ENCODE peak calls at places on chromosomes 6 and 20, in eight cellular contexts. One of them, this sample, is unnamed.
A peak's percentile ranks its signal among the peaks of the same experiment; 100 is the strongest.

GRCh38 chr20:58216334-58216733 is 12.1 kb downstream of the ANKRD60 start:
- DNase-seq in B cell: no peak
- DNase-seq in CD4-positive, alpha-beta T cell: no peak
- DNase-seq in choroid plexus epithelial cell: peak; percentile 49
- DNase-seq in coronary artery: no peak
- DNase-seq in H9: no peak
- DNase-seq in epithelial cell of esophagus: no peak
- DNase-seq in endothelial cell: no peak
- DNase-seq in this sample: no peak

GRCh38 chr6:87909849-87910248 is 137.8 kb upstream of the SPACA1 start:
- DNase-seq in choroid plexus epithelial cell: peak; percentile 91
- DNase-seq in coronary artery: no peak
- DNase-seq in H9: no peak
- DNase-seq in endothelial cell: no peak
- DNase-seq in B cell: no peak
- DNase-seq in epithelial cell of esophagus: peak; percentile 83
- DNase-seq in CD4-positive, alpha-beta T cell: no peak
- DNase-seq in this sample: no peak

GRCh38 chr6:88177961-88178464 is 11.9 kb upstream of the CNR1 start:
- DNase-seq in coronary artery: no peak
- DNase-seq in CD4-positive, alpha-beta T cell: no peak
- DNase-seq in endothelial cell: no peak
- DNase-seq in B cell: peak; percentile 61
- DNase-seq in H9: no peak
- DNase-seq in epithelial cell of esophagus: peak; percentile 13
- DNase-seq in choroid plexus epithelial cell: peak; percentile 86
- DNase-seq in this sample: peak; percentile 47

GRCh38 chr20:57692393-57692792 is 17.4 kb downstream of the PMEPA1 start:
- DNase-seq in CD4-positive, alpha-beta T cell: no peak
- DNase-seq in H9: no peak
- DNase-seq in choroid plexus epithelial cell: no peak
- DNase-seq in endothelial cell: no peak
- DNase-seq in B cell: no peak
- DNase-seq in coronary artery: no peak
- DNase-seq in epithelial cell of esophagus: no peak
- DNase-seq in this sample: no peak

GRCh38 chr20:47960769-47961525 is 175.7 kb upstream of the SULF2 start:
- DNase-seq in endothelial cell: no peak
- DNase-seq in epithelial cell of esophagus: no peak
- DNase-seq in H9: no peak
- DNase-seq in coronary artery: no peak
- DNase-seq in B cell: no peak
- DNase-seq in choroid plexus epithelial cell: no peak
- DNase-seq in CD4-positive, alpha-beta T cell: no peak
- DNase-seq in this sample: no peak

GRCh38 chr6:150334790-150335783 is 33.7 kb upstream of the IYD start:
- DNase-seq in CD4-positive, alpha-beta T cell: no peak
- DNase-seq in endothelial cell: peak; percentile 57
- DNase-seq in coronary artery: no peak
- DNase-seq in epithelial cell of esophagus: peak; percentile 82
- DNase-seq in B cell: peak; percentile 59
- DNase-seq in choroid plexus epithelial cell: peak; percentile 92
- DNase-seq in H9: peak; percentile 46
- DNase-seq in this sample: peak; percentile 53

GRCh38 chr20:59289994-59290393 is 10.4 kb upstream of the EDN3 start:
- DNase-seq in coronary artery: no peak
- DNase-seq in endothelial cell: no peak
- DNase-seq in H9: no peak
- DNase-seq in choroid plexus epithelial cell: no peak
- DNase-seq in CD4-positive, alpha-beta T cell: no peak
- DNase-seq in B cell: no peak
- DNase-seq in epithelial cell of esophagus: no peak
- DNase-seq in this sample: no peak

GRCh38 chr6:88562737-88563625 is 396.8 kb upstream of the CNR1 start:
- DNase-seq in B cell: no peak
- DNase-seq in coronary artery: no peak
- DNase-seq in H9: no peak
- DNase-seq in choroid plexus epithelial cell: no peak
- DNase-seq in CD4-positive, alpha-beta T cell: no peak
- DNase-seq in epithelial cell of esophagus: no peak
- DNase-seq in endothelial cell: no peak
- DNase-seq in this sample: no peak

GRCh38 chr20:37777556-37777955 is 83.7 kb downstream of the CTNNBL1 start:
- DNase-seq in B cell: no peak
- DNase-seq in coronary artery: no peak
- DNase-seq in choroid plexus epithelial cell: no peak
- DNase-seq in endothelial cell: no peak
- DNase-seq in CD4-positive, alpha-beta T cell: no peak
- DNase-seq in H9: no peak
- DNase-seq in epithelial cell of esophagus: no peak
- DNase-seq in this sample: no peak

GRCh38 chr6:41373367-41373918 is 38.0 kb downstream of the NCR2 start:
- DNase-seq in CD4-positive, alpha-beta T cell: no peak
- DNase-seq in B cell: no peak
- DNase-seq in epithelial cell of esophagus: no peak
- DNase-seq in choroid plexus epithelial cell: peak; percentile 66
- DNase-seq in coronary artery: no peak
- DNase-seq in H9: no peak
- DNase-seq in endothelial cell: no peak
- DNase-seq in this sample: no peak

GRCh38 chr6:40999498-41000070 is 39.4 kb downstream of the UNC5CL start:
- DNase-seq in endothelial cell: peak; percentile 66
- DNase-seq in choroid plexus epithelial cell: peak; percentile 39
- DNase-seq in coronary artery: no peak
- DNase-seq in B cell: no peak
- DNase-seq in epithelial cell of esophagus: peak; percentile 20
- DNase-seq in H9: peak; percentile 86
- DNase-seq in CD4-positive, alpha-beta T cell: no peak
- DNase-seq in this sample: peak; percentile 36

GRCh38 chr6:37485259-37485658 is 14.4 kb downstream of the CCDC167 start:
- DNase-seq in H9: peak; percentile 56
- DNase-seq in coronary artery: no peak
- DNase-seq in choroid plexus epithelial cell: no peak
- DNase-seq in CD4-positive, alpha-beta T cell: no peak
- DNase-seq in epithelial cell of esophagus: no peak
- DNase-seq in B cell: no peak
- DNase-seq in endothelial cell: peak; percentile 24
- DNase-seq in this sample: no peak

GRCh38 chr6:76885861-76886301 is 577.4 kb downstream of the HTR1B start:
- DNase-seq in epithelial cell of esophagus: peak; percentile 77
- DNase-seq in B cell: no peak
- DNase-seq in H9: no peak
- DNase-seq in endothelial cell: no peak
- DNase-seq in choroid plexus epithelial cell: peak; percentile 42
- DNase-seq in coronary artery: no peak
- DNase-seq in CD4-positive, alpha-beta T cell: no peak
- DNase-seq in this sample: no peak

GRCh38 chr6:100592929-100593328 is 128.2 kb upstream of the SIM1 start:
- DNase-seq in H9: no peak
- DNase-seq in coronary artery: no peak
- DNase-seq in B cell: no peak
- DNase-seq in CD4-positive, alpha-beta T cell: no peak
- DNase-seq in choroid plexus epithelial cell: no peak
- DNase-seq in epithelial cell of esophagus: no peak
- DNase-seq in endothelial cell: no peak
- DNase-seq in this sample: no peak

GRCh38 chr6:143934867-143935266 is 70.6 kb downstream of the ZC2HC1B start:
- DNase-seq in coronary artery: no peak
- DNase-seq in choroid plexus epithelial cell: no peak
- DNase-seq in CD4-positive, alpha-beta T cell: no peak
- DNase-seq in epithelial cell of esophagus: no peak
- DNase-seq in H9: no peak
- DNase-seq in endothelial cell: no peak
- DNase-seq in B cell: no peak
- DNase-seq in this sample: no peak

GRCh38 chr20:9021216-9021615 is 47.7 kb upstream of the PLCB4 start:
- DNase-seq in H9: no peak
- DNase-seq in CD4-positive, alpha-beta T cell: no peak
- DNase-seq in epithelial cell of esophagus: no peak
- DNase-seq in endothelial cell: no peak
- DNase-seq in B cell: no peak
- DNase-seq in coronary artery: no peak
- DNase-seq in choroid plexus epithelial cell: no peak
- DNase-seq in this sample: no peak

GRCh38 chr6:153959281-153959680 is 79.8 kb upstream of the OPRM1 start:
- DNase-seq in coronary artery: no peak
- DNase-seq in CD4-positive, alpha-beta T cell: no peak
- DNase-seq in endothelial cell: no peak
- DNase-seq in epithelial cell of esophagus: peak; percentile 62
- DNase-seq in H9: no peak
- DNase-seq in B cell: no peak
- DNase-seq in choroid plexus epithelial cell: no peak
- DNase-seq in this sample: no peak

GRCh38 chr6:20658053-20658452 is 123.8 kb downstream of the CDKAL1 start:
- DNase-seq in choroid plexus epithelial cell: no peak
- DNase-seq in coronary artery: no peak
- DNase-seq in epithelial cell of esophagus: no peak
- DNase-seq in endothelial cell: no peak
- DNase-seq in CD4-positive, alpha-beta T cell: no peak
- DNase-seq in H9: no peak
- DNase-seq in B cell: no peak
- DNase-seq in this sample: no peak

GRCh38 chr6:5587648-5588047 is 326.3 kb downstream of the FARS2 start:
- DNase-seq in H9: no peak
- DNase-seq in CD4-positive, alpha-beta T cell: no peak
- DNase-seq in B cell: no peak
- DNase-seq in choroid plexus epithelial cell: no peak
- DNase-seq in epithelial cell of esophagus: no peak
- DNase-seq in coronary artery: no peak
- DNase-seq in endothelial cell: no peak
- DNase-seq in this sample: no peak

GRCh38 chr6:5583528-5583927 is 322.2 kb downstream of the FARS2 start:
- DNase-seq in endothelial cell: no peak
- DNase-seq in epithelial cell of esophagus: no peak
- DNase-seq in CD4-positive, alpha-beta T cell: no peak
- DNase-seq in H9: no peak
- DNase-seq in coronary artery: no peak
- DNase-seq in choroid plexus epithelial cell: no peak
- DNase-seq in B cell: no peak
- DNase-seq in this sample: no peak

GRCh38 chr6:5584072-5584471 is 322.8 kb downstream of the FARS2 start:
- DNase-seq in CD4-positive, alpha-beta T cell: no peak
- DNase-seq in B cell: no peak
- DNase-seq in endothelial cell: no peak
- DNase-seq in epithelial cell of esophagus: no peak
- DNase-seq in coronary artery: no peak
- DNase-seq in H9: no peak
- DNase-seq in choroid plexus epithelial cell: peak; percentile 83
- DNase-seq in this sample: no peak

GRCh38 chr6:5580736-5581568 is 319.6 kb downstream of the FARS2 start:
- DNase-seq in epithelial cell of esophagus: no peak
- DNase-seq in B cell: peak; percentile 50
- DNase-seq in choroid plexus epithelial cell: no peak
- DNase-seq in H9: no peak
- DNase-seq in coronary artery: no peak
- DNase-seq in endothelial cell: no peak
- DNase-seq in CD4-positive, alpha-beta T cell: no peak
- DNase-seq in this sample: no peak

GRCh38 chr6:5582758-5583157 is 321.4 kb downstream of the FARS2 start:
- DNase-seq in B cell: no peak
- DNase-seq in H9: no peak
- DNase-seq in choroid plexus epithelial cell: peak; percentile 37
- DNase-seq in coronary artery: no peak
- DNase-seq in CD4-positive, alpha-beta T cell: no peak
- DNase-seq in endothelial cell: no peak
- DNase-seq in epithelial cell of esophagus: no peak
- DNase-seq in this sample: no peak
- TF ChIP-seq CTCF in B cell: no peak
- TF ChIP-seq CTCF in H9: peak; percentile 31
- TF ChIP-seq CTCF in choroid plexus epithelial cell: peak; percentile 36
- TF ChIP-seq CTCF in coronary artery: no peak
- TF ChIP-seq CTCF in CD4-positive, alpha-beta T cell: no peak
- TF ChIP-seq CTCF in endothelial cell: no peak
- TF ChIP-seq CTCF in epithelial cell of esophagus: no peak
- TF ChIP-seq CTCF in this sample: peak; percentile 30

GRCh38 chr6:118080547-118080946 is 173.5 kb downstream of the SLC35F1 start:
- DNase-seq in endothelial cell: no peak
- DNase-seq in choroid plexus epithelial cell: peak; percentile 2
- DNase-seq in H9: no peak
- DNase-seq in B cell: no peak
- DNase-seq in epithelial cell of esophagus: peak; percentile 3
- DNase-seq in coronary artery: no peak
- DNase-seq in CD4-positive, alpha-beta T cell: no peak
- DNase-seq in this sample: no peak
- TF ChIP-seq CTCF in endothelial cell: peak; percentile 25
- TF ChIP-seq CTCF in choroid plexus epithelial cell: no peak
- TF ChIP-seq CTCF in H9: peak; percentile 63
- TF ChIP-seq CTCF in B cell: no peak
- TF ChIP-seq CTCF in epithelial cell of esophagus: peak; percentile 30
- TF ChIP-seq CTCF in coronary artery: no peak
- TF ChIP-seq CTCF in CD4-positive, alpha-beta T cell: no peak
- TF ChIP-seq CTCF in this sample: no peak

GRCh38 chr6:56021943-56022342 is 146.6 kb upstream of the BMP5 start:
- DNase-seq in choroid plexus epithelial cell: no peak
- DNase-seq in H9: peak; percentile 49
- DNase-seq in epithelial cell of esophagus: peak; percentile 23
- DNase-seq in coronary artery: no peak
- DNase-seq in CD4-positive, alpha-beta T cell: no peak
- DNase-seq in B cell: no peak
- DNase-seq in endothelial cell: no peak
- DNase-seq in this sample: no peak
- TF ChIP-seq CTCF in choroid plexus epithelial cell: no peak
- TF ChIP-seq CTCF in H9: peak; percentile 61
- TF ChIP-seq CTCF in epithelial cell of esophagus: peak; percentile 37
- TF ChIP-seq CTCF in coronary artery: no peak
- TF ChIP-seq CTCF in CD4-positive, alpha-beta T cell: no peak
- TF ChIP-seq CTCF in B cell: no peak
- TF ChIP-seq CTCF in endothelial cell: no peak
- TF ChIP-seq CTCF in this sample: no peak

GRCh38 chr20:21127201-21127981 is 1.5 kb downstream of the KIZ start:
- DNase-seq in H9: no peak
- DNase-seq in B cell: no peak
- DNase-seq in coronary artery: no peak
- DNase-seq in choroid plexus epithelial cell: no peak
- DNase-seq in CD4-positive, alpha-beta T cell: no peak
- DNase-seq in endothelial cell: no peak
- DNase-seq in epithelial cell of esophagus: no peak
- DNase-seq in this sample: no peak

GRCh38 chr20:21124190-21124589 is 1.7 kb upstream of the KIZ start:
- DNase-seq in endothelial cell: no peak
- DNase-seq in epithelial cell of esophagus: no peak
- DNase-seq in coronary artery: no peak
- DNase-seq in H9: no peak
- DNase-seq in choroid plexus epithelial cell: no peak
- DNase-seq in B cell: no peak
- DNase-seq in CD4-positive, alpha-beta T cell: no peak
- DNase-seq in this sample: no peak

GRCh38 chr20:21129861-21130260 is 4.0 kb downstream of the KIZ start:
- DNase-seq in CD4-positive, alpha-beta T cell: no peak
- DNase-seq in H9: no peak
- DNase-seq in B cell: no peak
- DNase-seq in choroid plexus epithelial cell: no peak
- DNase-seq in endothelial cell: no peak
- DNase-seq in coronary artery: no peak
- DNase-seq in epithelial cell of esophagus: no peak
- DNase-seq in this sample: no peak

GRCh38 chr20:21125849-21126840 is at the start of gene KIZ:
- DNase-seq in H9: peak; percentile 96
- DNase-seq in epithelial cell of esophagus: peak; percentile 98
- DNase-seq in CD4-positive, alpha-beta T cell: peak; percentile 98
- DNase-seq in endothelial cell: peak; percentile 100
- DNase-seq in B cell: peak; percentile 96
- DNase-seq in choroid plexus epithelial cell: peak; percentile 98
- DNase-seq in coronary artery: peak; percentile 96
- DNase-seq in this sample: peak; percentile 97

GRCh38 chr20:21125072-21125848 is 622 bp upstream of the KIZ start:
- DNase-seq in epithelial cell of esophagus: peak; percentile 48
- DNase-seq in coronary artery: no peak
- DNase-seq in choroid plexus epithelial cell: peak; percentile 45
- DNase-seq in endothelial cell: peak; percentile 26
- DNase-seq in CD4-positive, alpha-beta T cell: no peak
- DNase-seq in H9: no peak
- DNase-seq in B cell: no peak
- DNase-seq in this sample: peak; percentile 23
- TF ChIP-seq CTCF in epithelial cell of esophagus: peak; percentile 35
- TF ChIP-seq CTCF in coronary artery: no peak
- TF ChIP-seq CTCF in choroid plexus epithelial cell: peak; percentile 24
- TF ChIP-seq CTCF in endothelial cell: no peak
- TF ChIP-seq CTCF in CD4-positive, alpha-beta T cell: no peak
- TF ChIP-seq CTCF in H9: no peak
- TF ChIP-seq CTCF in B cell: no peak
- TF ChIP-seq CTCF in this sample: no peak

This sample was measured in GM13977.